ENCODE peak calls at places on chromosome 17, in four cellular contexts. F, R, Q and B are unnamed samples.

GRCh38 chr17:81272616-81273015 is 22.5 kb downstream of the SLC38A10 start:
- DNase-seq in R (no peak), Q (no peak), F (no peak), B (no peak)

GRCh38 chr17:77618173-77618572 is 340.3 kb upstream of the TNRC6C start:
- DNase-seq in R (no peak), Q (no peak), F (no peak), B (no peak)

GRCh38 chr17:76136276-76137025 is 4.6 kb downstream of the FOXJ1 start:
- DNase-seq in Q (no peak), F (peak; percentile 49), R (peak; percentile 55), B (peak; percentile 78)

GRCh38 chr17:13321932-13322701 is 279.6 kb downstream of the HS3ST3A1 start:
- DNase-seq in Q (no peak), F (no peak), R (no peak), B (no peak)

GRCh38 chr17:81735181-81736102 is 23.4 kb downstream of the SLC25A10 start:
- DNase-seq in F (no peak), Q (peak; percentile 67), R (no peak), B (no peak)

GRCh38 chr17:61399131-61400057 is at the start of gene TBX2:
- DNase-seq in Q (no peak), R (peak; percentile 98), F (peak; percentile 64), B (no peak)

GRCh38 chr17:69597898-69598692 is 183.6 kb downstream of the MAP2K6 start:
- DNase-seq in Q (no peak), R (no peak), F (no peak), B (no peak)

GRCh38 chr17:66829883-66830282 is 5.0 kb upstream of the CACNG5 start:
- DNase-seq in F (peak; percentile 32), R (no peak), Q (no peak), B (no peak)

DNA sequence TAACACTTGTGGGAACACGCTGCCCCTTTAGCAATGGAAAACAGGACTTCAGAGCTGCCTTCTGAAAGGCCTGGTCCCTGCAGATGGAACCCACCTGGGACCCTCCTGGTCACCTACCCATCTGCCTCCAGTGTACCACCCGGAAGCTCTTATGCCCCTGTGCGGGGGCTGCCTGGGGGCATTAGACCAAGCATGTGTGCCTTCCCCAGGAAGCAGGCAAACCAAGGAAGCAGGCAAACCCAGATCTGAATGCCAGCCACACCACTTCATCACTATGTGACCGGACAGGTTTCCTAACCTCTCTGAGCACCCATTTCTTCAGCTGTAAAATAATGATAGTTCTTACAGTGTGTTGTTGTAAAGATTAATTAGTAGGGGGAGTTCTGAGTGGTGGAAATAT is 20.8 kb upstream of the LRRC37A3 start:
- DNase-seq in F (no peak), R (no peak), Q (no peak), B (no peak)
- TF ChIP-seq TEAD4 in F (no peak), R (no peak), Q (no peak), B (no peak)

DNA sequence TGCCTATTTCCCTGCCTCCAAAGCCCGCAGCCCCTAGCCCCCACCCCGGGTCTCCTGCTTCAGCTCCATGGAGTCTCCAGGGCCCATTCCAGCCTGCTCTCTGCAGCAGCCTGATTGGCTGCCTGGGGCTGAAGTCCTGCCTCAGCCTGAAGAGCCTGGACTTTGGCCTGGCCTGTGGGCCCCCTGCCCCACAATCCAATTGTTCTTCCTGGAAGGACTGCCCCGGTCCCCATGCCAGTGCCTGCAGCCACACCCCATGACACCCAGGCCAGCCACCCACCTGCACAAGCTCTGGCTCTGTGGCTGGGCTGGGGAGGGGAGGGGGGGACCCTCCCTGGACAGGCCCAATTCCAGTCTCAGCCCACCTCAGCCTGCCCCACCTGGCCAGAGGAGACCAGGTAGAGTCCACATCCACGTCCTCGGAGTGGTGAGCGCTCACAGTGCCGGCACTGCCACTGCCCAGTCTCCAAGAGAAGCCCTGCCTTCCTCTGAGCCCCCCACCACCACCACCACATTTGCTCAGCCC is 12.3 kb downstream of the ENPP7 start:
- DNase-seq in R (peak; percentile 36), F (no peak), Q (no peak), B (no peak)
- TF ChIP-seq TEAD4 in R (no peak), F (no peak), Q (no peak), B (no peak)

GRCh38 chr17:44904001-44904984 is 5.0 kb upstream of the EFTUD2 start:
- DNase-seq in R (no peak), Q (no peak), F (no peak), B (no peak)
- TF ChIP-seq TEAD4 in R (no peak), Q (no peak), F (no peak), B (no peak)

DNA sequence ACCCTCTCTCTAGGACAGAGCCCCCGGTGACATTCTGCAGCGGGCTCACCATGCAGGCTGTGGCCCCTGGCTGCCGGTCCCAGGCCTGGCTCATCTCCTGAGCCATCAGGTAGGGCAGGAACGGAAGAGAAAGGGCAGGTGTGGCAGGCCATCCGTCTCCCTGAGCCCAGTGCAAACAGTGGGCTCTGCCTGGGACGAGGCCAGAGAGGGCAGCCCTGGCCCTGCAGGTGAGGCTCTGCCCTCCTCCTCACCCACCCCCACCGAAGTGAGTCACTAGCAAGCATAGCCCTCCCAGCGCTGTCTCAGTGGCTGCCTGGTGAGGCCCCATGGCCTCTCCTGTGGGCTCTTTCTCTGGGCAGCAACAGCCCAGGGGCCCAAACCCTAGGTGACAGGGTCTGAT is 14.5 kb downstream of the OTOP3 start:
- DNase-seq in F (no peak), Q (no peak), R (no peak), B (no peak)
- TF ChIP-seq TEAD4 in F (no peak), Q (no peak), R (no peak), B (no peak)

GRCh38 chr17:74123866-74124265 is 79.6 kb upstream of the RPL38 start:
- DNase-seq in R (no peak), F (no peak), Q (no peak), B (no peak)
- TF ChIP-seq TEAD4 in R (no peak), F (no peak), Q (no peak), B (no peak)

GRCh38 chr17:42871647-42872046 is 20.6 kb downstream of the AOC3 start:
- DNase-seq in F (no peak), R (no peak), Q (no peak), B (no peak)

GRCh38 chr17:42868338-42868737 is 17.3 kb downstream of the AOC3 start:
- DNase-seq in Q (no peak), F (no peak), R (no peak), B (no peak)

GRCh38 chr17:42877037-42877436 is 23.6 kb upstream of the G6PC1 start:
- DNase-seq in F (no peak), Q (no peak), R (no peak), B (no peak)

GRCh38 chr17:42873321-42873720 is 22.3 kb downstream of the AOC3 start:
- DNase-seq in F (no peak), Q (no peak), R (no peak), B (no peak)

DNA sequence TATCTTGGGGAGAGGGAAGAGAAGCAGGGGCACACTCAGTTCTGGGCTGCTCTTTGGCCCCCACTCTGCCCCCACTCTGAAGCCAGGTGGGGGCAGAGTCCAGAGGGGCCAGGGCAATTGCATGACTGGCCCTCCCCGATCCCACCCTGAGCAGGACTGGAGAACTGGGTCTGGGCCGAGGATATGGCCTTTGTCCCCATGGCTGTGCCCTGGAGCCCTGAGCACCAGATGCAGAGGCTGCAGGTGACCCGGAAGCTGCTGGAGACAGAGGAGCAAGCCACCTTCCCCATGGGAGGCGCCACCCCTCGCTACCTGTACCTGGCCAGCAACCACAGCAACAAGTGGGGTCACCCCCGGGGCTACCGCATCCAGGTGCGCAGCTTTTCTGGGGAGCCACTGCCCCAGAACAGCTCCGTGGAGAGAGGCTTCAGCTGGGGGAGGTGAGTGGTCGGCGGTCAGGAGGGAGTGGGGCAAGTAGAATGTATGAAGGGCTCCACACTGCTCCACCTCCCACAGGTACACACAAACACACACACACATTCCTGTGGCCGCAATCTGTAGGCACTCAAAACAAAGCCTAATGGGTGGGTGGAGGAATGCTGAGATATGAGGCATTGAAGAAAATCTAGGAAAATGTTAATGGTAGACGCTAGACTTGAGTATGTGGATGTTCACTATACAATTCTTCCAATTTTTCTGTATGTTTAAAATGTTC is 21.4 kb downstream of the AOC3 start:
- DNase-seq in F (no peak), R (no peak), Q (no peak), B (no peak)
- TF ChIP-seq TEAD4 in F (no peak), R (no peak), Q (no peak), B (no peak)

DNA sequence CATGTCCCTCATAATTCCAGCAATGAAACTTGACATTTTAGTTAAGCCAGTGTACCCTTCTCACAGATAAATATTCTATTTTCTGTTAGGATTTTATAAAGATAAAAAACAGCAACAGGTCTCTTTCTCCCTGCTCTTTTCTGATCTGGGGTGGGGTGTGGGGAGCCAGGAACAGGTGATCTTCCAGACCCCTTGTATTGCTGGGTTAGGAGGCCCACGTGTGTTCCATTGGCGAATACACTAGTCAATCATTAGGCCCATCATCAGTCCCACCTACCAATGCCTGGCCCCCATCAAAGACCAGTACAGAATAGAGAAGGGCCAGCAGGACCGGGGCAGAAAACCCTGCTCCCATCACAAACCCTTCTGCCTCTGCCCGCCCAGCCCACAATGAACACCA is 40.3 kb upstream of the TOB1 start:
- DNase-seq in Q (no peak), R (no peak), F (no peak), B (no peak)
- TF ChIP-seq TEAD4 in Q (no peak), R (no peak), F (no peak), B (no peak)

GRCh38 chr17:27345141-27345904 is 51.4 kb downstream of the WSB1 start:
- DNase-seq in F (peak; percentile 72), R (no peak), Q (peak; percentile 84), B (peak; percentile 74)

GRCh38 chr17:27351741-27352140 is 57.8 kb downstream of the WSB1 start:
- DNase-seq in R (no peak), F (no peak), Q (no peak), B (no peak)

GRCh38 chr17:27346228-27346899 is 52.5 kb downstream of the WSB1 start:
- DNase-seq in Q (peak; percentile 47), F (no peak), R (no peak), B (no peak)

GRCh38 chr17:27349540-27350021 is 55.7 kb downstream of the WSB1 start:
- DNase-seq in R (no peak), F (peak; percentile 63), Q (no peak), B (no peak)

DNA sequence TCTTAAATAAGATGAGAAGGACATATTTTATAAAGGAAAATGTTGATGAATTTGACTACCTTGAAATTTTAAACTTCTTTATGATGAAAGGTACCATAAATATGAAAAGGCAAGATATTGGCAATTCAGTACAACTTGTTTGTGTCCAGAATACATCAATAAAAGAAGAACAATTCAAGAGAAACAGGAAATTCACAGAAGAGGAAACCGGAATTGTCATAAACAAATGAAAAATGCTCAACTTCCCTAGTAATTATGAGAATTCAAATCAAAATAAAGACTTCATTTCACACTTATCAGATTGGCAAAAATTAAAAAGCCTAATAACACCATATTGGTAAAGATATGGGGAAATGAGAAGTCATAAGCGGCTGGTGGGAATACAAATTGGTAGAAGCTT is 54.3 kb downstream of the WSB1 start:
- DNase-seq in Q (no peak), F (no peak), R (no peak), B (no peak)
- TF ChIP-seq TEAD4 in Q (no peak), F (no peak), R (no peak), B (no peak)

DNA sequence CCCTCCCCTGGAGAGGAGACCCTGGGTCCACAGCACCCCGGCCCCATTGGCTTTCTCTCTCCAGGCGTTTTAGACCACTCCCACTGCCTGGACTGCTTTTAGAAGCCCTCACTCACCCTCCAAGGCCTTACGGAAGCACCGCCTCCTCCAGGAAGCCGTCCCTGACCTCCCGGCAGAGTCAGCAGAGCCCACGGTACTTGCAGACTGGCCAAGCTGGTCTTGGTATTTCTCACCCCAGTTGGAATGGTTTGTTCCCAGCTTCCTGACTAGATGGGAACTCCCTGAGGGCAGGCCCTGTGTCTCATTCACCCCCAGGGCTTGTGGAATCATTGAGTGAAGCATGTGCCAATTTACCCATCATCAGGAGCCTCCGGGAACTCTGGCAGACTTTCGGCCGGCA is 9.2 kb downstream of the SCGB1C2 start:
- DNase-seq in R (no peak), F (no peak), Q (no peak), B (no peak)
- TF ChIP-seq TEAD4 in R (no peak), F (no peak), Q (no peak), B (no peak)